ENCODE peak calls at places on chromosomes 16 and 17, in ten cellular contexts. One of them, this sample, is unnamed.

GRCh38 chr16:50861926-50862325 is 120.0 kb downstream of the CYLD start:
- DNase-seq in cardiac fibroblast: peak
- DNase-seq in GM12865: no peak
- DNase-seq in astrocyte of the cerebellum: peak
- DNase-seq in ascending aorta: no peak
- DNase-seq in colonic mucosa: no peak
- DNase-seq in astrocyte: peak
- DNase-seq in BJ: no peak
- DNase-seq in dorsolateral prefrontal cortex: no peak
- DNase-seq in tibial nerve: no peak
- DNase-seq in this sample: peak

GRCh38 chr17:12099412-12099811 is 78.7 kb downstream of the MAP2K4 start:
- DNase-seq in cardiac fibroblast: no peak
- DNase-seq in GM12865: no peak
- DNase-seq in astrocyte of the cerebellum: no peak
- DNase-seq in ascending aorta: no peak
- DNase-seq in colonic mucosa: no peak
- DNase-seq in astrocyte: no peak
- DNase-seq in BJ: no peak
- DNase-seq in dorsolateral prefrontal cortex: no peak
- DNase-seq in tibial nerve: no peak
- DNase-seq in this sample: no peak

GRCh38 chr16:57621521-57622268 is 6.7 kb upstream of the ADGRG1 start:
- DNase-seq in cardiac fibroblast: no peak
- DNase-seq in GM12865: no peak
- DNase-seq in astrocyte of the cerebellum: no peak
- DNase-seq in ascending aorta: no peak
- DNase-seq in colonic mucosa: no peak
- DNase-seq in astrocyte: no peak
- DNase-seq in BJ: no peak
- DNase-seq in dorsolateral prefrontal cortex: no peak
- DNase-seq in tibial nerve: no peak
- DNase-seq in this sample: no peak

GRCh38 chr17:37299257-37299985 is 76.4 kb upstream of the C17orf78 start:
- DNase-seq in cardiac fibroblast: peak
- DNase-seq in GM12865: no peak
- DNase-seq in astrocyte of the cerebellum: no peak
- DNase-seq in ascending aorta: no peak
- DNase-seq in colonic mucosa: no peak
- DNase-seq in astrocyte: no peak
- DNase-seq in BJ: no peak
- DNase-seq in dorsolateral prefrontal cortex: no peak
- DNase-seq in tibial nerve: no peak
- DNase-seq in this sample: no peak

GRCh38 chr16:17784073-17784472 is 313.3 kb upstream of the XYLT1 start:
- DNase-seq in cardiac fibroblast: no peak
- DNase-seq in GM12865: peak
- DNase-seq in astrocyte of the cerebellum: peak
- DNase-seq in ascending aorta: no peak
- DNase-seq in colonic mucosa: no peak
- DNase-seq in astrocyte: peak
- DNase-seq in BJ: no peak
- DNase-seq in dorsolateral prefrontal cortex: no peak
- DNase-seq in tibial nerve: no peak
- DNase-seq in this sample: no peak

GRCh38 chr16:12303649-12304048 is 327.1 kb downstream of the SNX29 start:
- DNase-seq in cardiac fibroblast: no peak
- DNase-seq in GM12865: no peak
- DNase-seq in astrocyte of the cerebellum: no peak
- DNase-seq in ascending aorta: no peak
- DNase-seq in colonic mucosa: no peak
- DNase-seq in astrocyte: no peak
- DNase-seq in BJ: no peak
- DNase-seq in dorsolateral prefrontal cortex: no peak
- DNase-seq in tibial nerve: no peak
- DNase-seq in this sample: no peak

GRCh38 chr16:81798311-81799137 is 19.4 kb downstream of the PLCG2 start:
- DNase-seq in cardiac fibroblast: no peak
- DNase-seq in GM12865: peak
- DNase-seq in astrocyte of the cerebellum: no peak
- DNase-seq in ascending aorta: no peak
- DNase-seq in colonic mucosa: no peak
- DNase-seq in astrocyte: no peak
- DNase-seq in BJ: no peak
- DNase-seq in dorsolateral prefrontal cortex: no peak
- DNase-seq in tibial nerve: no peak
- DNase-seq in this sample: no peak

GRCh38 chr16:360698-361336 is 8.3 kb upstream of the AXIN1 start:
- DNase-seq in cardiac fibroblast: no peak
- DNase-seq in GM12865: no peak
- DNase-seq in astrocyte of the cerebellum: no peak
- DNase-seq in ascending aorta: no peak
- DNase-seq in colonic mucosa: no peak
- DNase-seq in astrocyte: no peak
- DNase-seq in BJ: no peak
- DNase-seq in dorsolateral prefrontal cortex: no peak
- DNase-seq in tibial nerve: no peak
- DNase-seq in this sample: no peak

GRCh38 chr16:33877-34707 is 19.3 kb downstream of the POLR3K start:
- DNase-seq in cardiac fibroblast: no peak
- DNase-seq in GM12865: no peak
- DNase-seq in astrocyte of the cerebellum: no peak
- DNase-seq in ascending aorta: no peak
- DNase-seq in colonic mucosa: no peak
- DNase-seq in astrocyte: no peak
- DNase-seq in BJ: no peak
- DNase-seq in dorsolateral prefrontal cortex: no peak
- DNase-seq in tibial nerve: no peak
- DNase-seq in this sample: no peak

GRCh38 chr16:535446-536405 is 8.2 kb downstream of the CAPN15 start:
- DNase-seq in cardiac fibroblast: peak
- DNase-seq in GM12865: no peak
- DNase-seq in astrocyte of the cerebellum: peak
- DNase-seq in ascending aorta: no peak
- DNase-seq in colonic mucosa: peak
- DNase-seq in astrocyte: peak
- DNase-seq in BJ: no peak
- DNase-seq in dorsolateral prefrontal cortex: no peak
- DNase-seq in tibial nerve: no peak
- DNase-seq in this sample: no peak

GRCh38 chr16:31186176-31186575 is 6.2 kb downstream of the FUS start:
- DNase-seq in cardiac fibroblast: no peak
- DNase-seq in GM12865: no peak
- DNase-seq in astrocyte of the cerebellum: no peak
- DNase-seq in ascending aorta: no peak
- DNase-seq in colonic mucosa: no peak
- DNase-seq in astrocyte: no peak
- DNase-seq in BJ: no peak
- DNase-seq in dorsolateral prefrontal cortex: no peak
- DNase-seq in tibial nerve: no peak
- DNase-seq in this sample: no peak

GRCh38 chr17:27701963-27702362 is 71.0 kb downstream of the LGALS9 start:
- DNase-seq in cardiac fibroblast: no peak
- DNase-seq in GM12865: no peak
- DNase-seq in astrocyte of the cerebellum: no peak
- DNase-seq in ascending aorta: no peak
- DNase-seq in colonic mucosa: no peak
- DNase-seq in astrocyte: no peak
- DNase-seq in BJ: no peak
- DNase-seq in dorsolateral prefrontal cortex: no peak
- DNase-seq in tibial nerve: no peak
- DNase-seq in this sample: no peak

GRCh38 chr17:31699281-31699680 is 159.8 kb downstream of the COPRS start:
- DNase-seq in cardiac fibroblast: no peak
- DNase-seq in GM12865: no peak
- DNase-seq in astrocyte of the cerebellum: no peak
- DNase-seq in ascending aorta: no peak
- DNase-seq in colonic mucosa: peak
- DNase-seq in astrocyte: peak
- DNase-seq in BJ: no peak
- DNase-seq in dorsolateral prefrontal cortex: no peak
- DNase-seq in tibial nerve: no peak
- DNase-seq in this sample: no peak

DNA sequence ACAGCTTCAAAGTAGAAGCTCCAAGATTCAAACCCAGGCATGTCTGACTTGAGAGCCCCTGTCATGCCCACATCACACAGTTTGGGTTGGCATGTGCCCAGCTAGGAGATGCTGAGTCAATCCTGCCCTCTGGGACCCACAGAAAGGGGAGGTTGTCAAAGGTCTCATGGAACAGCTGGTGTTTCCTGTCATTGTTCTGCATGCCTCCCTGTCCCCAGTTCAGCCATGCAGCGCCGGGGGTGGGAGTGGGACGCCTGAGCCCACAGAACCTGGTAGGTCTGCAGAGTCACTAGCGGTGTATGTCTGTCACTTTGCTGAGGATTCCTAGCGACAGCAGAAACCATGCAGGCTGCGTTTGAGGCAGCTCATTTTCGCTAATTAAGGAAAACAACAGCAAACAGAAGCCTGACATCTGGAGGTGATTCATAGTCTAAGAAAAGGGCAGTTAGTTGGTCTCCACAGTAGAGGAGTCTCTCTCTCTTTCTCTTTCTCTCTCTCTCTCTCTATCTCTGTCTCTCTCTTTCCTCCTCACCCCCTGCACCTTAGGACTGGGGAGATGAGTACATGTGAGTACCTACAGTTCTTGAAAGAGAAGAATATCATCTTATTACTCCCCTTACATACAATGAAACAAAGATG is 19.7 kb upstream of the CCL1 start:
- DNase-seq in cardiac fibroblast: peak
- DNase-seq in GM12865: peak
- DNase-seq in astrocyte of the cerebellum: no peak
- DNase-seq in ascending aorta: no peak
- DNase-seq in colonic mucosa: no peak
- DNase-seq in astrocyte: no peak
- DNase-seq in BJ: no peak
- DNase-seq in dorsolateral prefrontal cortex: no peak
- DNase-seq in tibial nerve: no peak
- DNase-seq in this sample: no peak
- TF ChIP-seq CTCF in cardiac fibroblast: no peak
- TF ChIP-seq CTCF in GM12865: peak
- TF ChIP-seq CTCF in astrocyte of the cerebellum: no peak
- TF ChIP-seq CTCF in ascending aorta: no peak
- TF ChIP-seq CTCF in colonic mucosa: no peak
- TF ChIP-seq CTCF in astrocyte: no peak
- TF ChIP-seq CTCF in BJ: no peak
- TF ChIP-seq CTCF in dorsolateral prefrontal cortex: no peak
- TF ChIP-seq CTCF in tibial nerve: no peak
- TF ChIP-seq CTCF in this sample: no peak

GRCh38 chr17:42791948-42792347 is 6.6 kb downstream of the COA3 start:
- DNase-seq in cardiac fibroblast: no peak
- DNase-seq in GM12865: no peak
- DNase-seq in astrocyte of the cerebellum: no peak
- DNase-seq in ascending aorta: no peak
- DNase-seq in colonic mucosa: no peak
- DNase-seq in astrocyte: no peak
- DNase-seq in BJ: no peak
- DNase-seq in dorsolateral prefrontal cortex: no peak
- DNase-seq in tibial nerve: no peak
- DNase-seq in this sample: no peak
- H3K4me3 ChIP-seq in cardiac fibroblast: no peak
- H3K4me3 ChIP-seq in GM12865: no peak
- H3K4me3 ChIP-seq in astrocyte of the cerebellum: no peak
- H3K4me3 ChIP-seq in ascending aorta: no peak
- H3K4me3 ChIP-seq in colonic mucosa: no peak
- H3K4me3 ChIP-seq in astrocyte: no peak
- H3K4me3 ChIP-seq in BJ: no peak
- H3K4me3 ChIP-seq in dorsolateral prefrontal cortex: no peak
- H3K4me3 ChIP-seq in tibial nerve: no peak
- H3K4me3 ChIP-seq in this sample: no peak

DNA sequence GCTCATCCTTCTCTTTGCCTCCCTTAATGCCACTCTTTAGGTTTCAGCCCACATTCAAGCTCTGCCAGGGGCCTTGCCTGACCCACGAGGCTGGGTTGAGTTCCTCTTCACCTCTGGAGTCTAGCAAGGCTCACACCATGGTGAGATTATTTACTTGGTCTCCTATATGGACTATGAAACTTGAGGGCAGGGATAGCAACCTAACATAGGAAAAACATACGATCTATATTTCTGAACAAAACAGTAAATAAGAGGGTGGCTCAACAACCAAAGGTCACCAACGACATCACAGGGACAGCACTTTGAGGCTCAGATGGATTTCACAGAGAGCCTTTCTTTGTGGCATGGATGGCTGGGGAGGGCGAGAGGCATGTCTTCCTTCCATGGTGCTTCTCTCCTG is 197.0 kb downstream of the MAF start:
- DNase-seq in cardiac fibroblast: no peak
- DNase-seq in GM12865: no peak
- DNase-seq in astrocyte of the cerebellum: no peak
- DNase-seq in ascending aorta: no peak
- DNase-seq in colonic mucosa: no peak
- DNase-seq in astrocyte: no peak
- DNase-seq in BJ: no peak
- DNase-seq in dorsolateral prefrontal cortex: no peak
- DNase-seq in tibial nerve: no peak
- DNase-seq in this sample: no peak
- TF ChIP-seq CTCF in cardiac fibroblast: no peak
- TF ChIP-seq CTCF in GM12865: no peak
- TF ChIP-seq CTCF in astrocyte of the cerebellum: no peak
- TF ChIP-seq CTCF in ascending aorta: no peak
- TF ChIP-seq CTCF in colonic mucosa: no peak
- TF ChIP-seq CTCF in astrocyte: no peak
- TF ChIP-seq CTCF in BJ: no peak
- TF ChIP-seq CTCF in dorsolateral prefrontal cortex: no peak
- TF ChIP-seq CTCF in tibial nerve: no peak
- TF ChIP-seq CTCF in this sample: no peak

GRCh38 chr16:15858921-15859668 is 2.3 kb upstream of the MYH11 start:
- DNase-seq in cardiac fibroblast: no peak
- DNase-seq in GM12865: no peak
- DNase-seq in astrocyte of the cerebellum: no peak
- DNase-seq in ascending aorta: no peak
- DNase-seq in colonic mucosa: no peak
- DNase-seq in astrocyte: no peak
- DNase-seq in BJ: no peak
- DNase-seq in dorsolateral prefrontal cortex: no peak
- DNase-seq in tibial nerve: no peak
- DNase-seq in this sample: no peak

GRCh38 chr16:15855704-15856003 is 1.2 kb downstream of the MYH11 start:
- DNase-seq in cardiac fibroblast: no peak
- DNase-seq in GM12865: peak
- DNase-seq in astrocyte of the cerebellum: no peak
- DNase-seq in ascending aorta: no peak
- DNase-seq in colonic mucosa: no peak
- DNase-seq in astrocyte: no peak
- DNase-seq in BJ: no peak
- DNase-seq in dorsolateral prefrontal cortex: no peak
- DNase-seq in tibial nerve: no peak
- DNase-seq in this sample: no peak

GRCh38 chr16:15857779-15858560 is 1.1 kb upstream of the MYH11 start:
- DNase-seq in cardiac fibroblast: peak
- DNase-seq in GM12865: no peak
- DNase-seq in astrocyte of the cerebellum: no peak
- DNase-seq in ascending aorta: peak
- DNase-seq in colonic mucosa: peak
- DNase-seq in astrocyte: peak
- DNase-seq in BJ: no peak
- DNase-seq in dorsolateral prefrontal cortex: no peak
- DNase-seq in tibial nerve: peak
- DNase-seq in this sample: no peak

GRCh38 chr16:15856217-15856616 is 611 bp downstream of the MYH11 start:
- DNase-seq in cardiac fibroblast: no peak
- DNase-seq in GM12865: no peak
- DNase-seq in astrocyte of the cerebellum: no peak
- DNase-seq in ascending aorta: no peak
- DNase-seq in colonic mucosa: no peak
- DNase-seq in astrocyte: no peak
- DNase-seq in BJ: no peak
- DNase-seq in dorsolateral prefrontal cortex: no peak
- DNase-seq in tibial nerve: no peak
- DNase-seq in this sample: no peak

GRCh38 chr16:15856901-15857778 is at the start of gene MYH11:
- DNase-seq in cardiac fibroblast: no peak
- DNase-seq in GM12865: no peak
- DNase-seq in astrocyte of the cerebellum: no peak
- DNase-seq in ascending aorta: no peak
- DNase-seq in colonic mucosa: no peak
- DNase-seq in astrocyte: no peak
- DNase-seq in BJ: no peak
- DNase-seq in dorsolateral prefrontal cortex: no peak
- DNase-seq in tibial nerve: no peak
- DNase-seq in this sample: no peak
- H3K4me3 ChIP-seq in cardiac fibroblast: peak
- H3K4me3 ChIP-seq in GM12865: peak
- H3K4me3 ChIP-seq in astrocyte of the cerebellum: peak
- H3K4me3 ChIP-seq in ascending aorta: peak
- H3K4me3 ChIP-seq in colonic mucosa: peak
- H3K4me3 ChIP-seq in astrocyte: peak
- H3K4me3 ChIP-seq in BJ: peak
- H3K4me3 ChIP-seq in dorsolateral prefrontal cortex: peak
- H3K4me3 ChIP-seq in tibial nerve: peak
- H3K4me3 ChIP-seq in this sample: peak

This sample was measured in AG04450.